ENCODE peak calls at places on chromosomes 12 and 14, in nine cellular contexts. K is cardiac muscle cell, F is adrenal gland, U is prostate gland, T is left ventricle myocardium inferior, B is lower lobe of right lung, J is psoas muscle, D is suprapubic skin, C is dorsolateral prefrontal cortex. O is an unnamed sample.

GRCh38 chr12:59075968-59076367 is 155.7 kb upstream of the LRIG3 start:
- DNase-seq in K (no peak), F (no peak), U (no peak), T (no peak), B (no peak), J (no peak), D (no peak), C (no peak), O (no peak)

GRCh38 chr14:70415788-70416187 is 1.1 kb downstream of the SYNJ2BP start:
- DNase-seq in K (no peak), F (no peak), U (no peak), T (no peak), B (no peak), J (no peak), D (no peak), C (no peak), O (no peak)

GRCh38 chr12:27970391-27970980 is 2.0 kb downstream of the PTHLH start:
- DNase-seq in K (peak), F (no peak), U (no peak), T (no peak), B (no peak), J (peak), D (no peak), C (no peak), O (no peak)

GRCh38 chr14:96693252-96693820 is 103.8 kb upstream of the VRK1 start:
- DNase-seq in K (no peak), F (no peak), U (no peak), T (no peak), B (no peak), J (no peak), D (no peak), C (no peak), O (no peak)

GRCh38 chr12:115023279-115023678 is 339.3 kb upstream of the TBX3 start:
- DNase-seq in K (peak), F (peak), U (no peak), T (peak), B (no peak), J (no peak), D (no peak), C (no peak), O (no peak)

GRCh38 chr12:57239587-57240068 is 10.1 kb downstream of the SHMT2 start:
- DNase-seq in K (no peak), F (no peak), U (no peak), T (no peak), B (no peak), J (no peak), D (no peak), C (no peak), O (no peak)

GRCh38 chr14:65588426-65589140 is 176.1 kb downstream of the FUT8 start:
- DNase-seq in K (peak), F (no peak), U (no peak), T (no peak), B (no peak), J (no peak), D (no peak), C (no peak), O (no peak)

GRCh38 chr12:63916561-63917476 is 72.3 kb downstream of the SRGAP1 start:
- DNase-seq in K (peak), F (no peak), U (no peak), T (no peak), B (no peak), J (no peak), D (no peak), C (no peak), O (no peak)

GRCh38 chr12:68971404-68971803 is 38.4 kb upstream of the CPM start:
- DNase-seq in K (peak), F (no peak), U (no peak), T (no peak), B (no peak), J (no peak), D (no peak), C (no peak), O (no peak)

GRCh38 chr14:86646688-86647687 is 1117.0 kb downstream of the FLRT2 start:
- DNase-seq in K (peak), F (no peak), U (no peak), T (no peak), B (no peak), J (no peak), D (no peak), C (no peak), O (no peak)

DNA sequence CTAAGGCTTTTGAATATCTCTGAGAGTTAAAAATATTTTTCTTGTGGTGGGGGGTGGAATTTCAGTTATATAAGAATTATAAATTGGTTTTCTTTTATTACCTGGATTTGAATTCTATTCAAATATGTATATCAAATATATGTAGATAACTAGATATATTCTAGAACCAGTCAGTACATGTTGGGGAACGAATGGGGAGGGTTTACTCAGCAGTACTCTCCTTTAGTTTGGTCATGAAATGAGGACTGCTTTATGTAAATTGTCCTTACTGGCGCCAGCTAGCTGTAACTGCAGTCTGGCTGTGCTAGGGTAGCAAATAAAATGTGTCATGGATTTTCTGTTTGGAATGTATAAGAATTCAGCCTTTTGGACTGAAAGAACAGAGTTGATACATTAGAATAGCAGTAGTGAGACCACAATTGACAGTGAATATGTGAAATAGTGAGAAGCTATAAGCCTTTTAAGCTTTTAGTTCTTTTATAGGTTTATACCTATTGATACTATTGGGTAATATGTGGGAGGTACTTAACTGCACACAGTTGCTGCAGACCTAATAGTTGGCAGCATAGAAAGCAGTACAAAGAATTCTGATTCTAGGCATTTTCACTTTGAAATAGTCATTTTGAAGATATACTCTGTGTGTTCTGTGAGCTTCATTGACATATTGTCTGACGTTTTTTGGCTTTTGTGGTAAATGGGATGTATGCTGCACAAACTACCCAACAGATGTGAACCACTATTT is 29.0 kb downstream of the ATF7IP start:
- DNase-seq in K (peak), F (peak), U (peak), T (no peak), B (no peak), J (no peak), D (no peak), C (no peak), O (no peak)
- TF ChIP-seq CTCF in K (peak), F (no peak), U (no peak), T (peak), B (no peak), J (no peak), D (no peak), C (peak), O (no peak)

GRCh38 chr14:98984027-98984718 is 287.8 kb downstream of the BCL11B start:
- DNase-seq in K (no peak), F (no peak), U (no peak), T (no peak), B (no peak), J (no peak), D (no peak), C (no peak), O (peak)
- H3K4me3 ChIP-seq in K (no peak), F (no peak), U (no peak), T (no peak), B (no peak), J (no peak), D (no peak), C (no peak), O (no peak)

DNA sequence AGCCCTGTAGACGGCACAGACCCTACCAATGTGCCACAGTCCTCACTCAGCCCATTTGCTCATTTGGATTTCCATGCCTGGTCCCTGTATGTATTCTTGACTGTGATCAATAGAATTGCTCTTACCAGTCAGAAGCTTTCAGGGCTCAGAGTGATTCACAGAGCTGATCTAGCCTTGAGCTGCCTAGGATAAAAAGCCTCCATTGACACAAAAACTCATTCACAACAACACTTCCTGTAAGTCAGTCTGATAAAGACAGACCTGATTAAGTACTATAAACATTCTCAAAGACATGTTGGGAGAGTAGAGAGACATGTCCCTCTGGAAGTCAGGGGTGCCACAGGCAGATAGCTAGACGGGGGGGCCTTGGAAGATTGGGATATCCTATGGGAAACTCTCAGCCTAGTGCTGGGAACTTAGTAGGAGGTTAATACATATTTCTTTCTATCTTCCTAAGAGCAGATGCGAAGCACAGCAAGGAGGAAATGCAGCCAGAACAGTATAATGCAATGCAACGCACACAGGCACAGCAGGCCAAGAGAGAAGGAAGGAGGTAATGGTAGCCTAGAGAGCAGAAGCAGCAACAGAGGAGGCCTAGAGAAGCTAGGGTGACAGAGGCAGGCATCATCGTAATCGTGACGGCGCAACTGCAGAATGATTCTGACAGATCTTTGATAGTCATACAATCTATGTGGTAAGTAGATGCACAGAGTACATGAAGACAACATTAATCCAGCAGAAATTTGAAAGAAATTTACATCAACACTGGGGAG is 1.9 kb upstream of the PELI2 start:
- DNase-seq in K (no peak), F (no peak), U (no peak), T (no peak), B (no peak), J (no peak), D (no peak), C (no peak), O (no peak)
- H3K27ac ChIP-seq in K (no peak), F (no peak), U (no peak), T (peak), B (no peak), J (no peak), D (no peak), C (no peak), O (peak)

DNA sequence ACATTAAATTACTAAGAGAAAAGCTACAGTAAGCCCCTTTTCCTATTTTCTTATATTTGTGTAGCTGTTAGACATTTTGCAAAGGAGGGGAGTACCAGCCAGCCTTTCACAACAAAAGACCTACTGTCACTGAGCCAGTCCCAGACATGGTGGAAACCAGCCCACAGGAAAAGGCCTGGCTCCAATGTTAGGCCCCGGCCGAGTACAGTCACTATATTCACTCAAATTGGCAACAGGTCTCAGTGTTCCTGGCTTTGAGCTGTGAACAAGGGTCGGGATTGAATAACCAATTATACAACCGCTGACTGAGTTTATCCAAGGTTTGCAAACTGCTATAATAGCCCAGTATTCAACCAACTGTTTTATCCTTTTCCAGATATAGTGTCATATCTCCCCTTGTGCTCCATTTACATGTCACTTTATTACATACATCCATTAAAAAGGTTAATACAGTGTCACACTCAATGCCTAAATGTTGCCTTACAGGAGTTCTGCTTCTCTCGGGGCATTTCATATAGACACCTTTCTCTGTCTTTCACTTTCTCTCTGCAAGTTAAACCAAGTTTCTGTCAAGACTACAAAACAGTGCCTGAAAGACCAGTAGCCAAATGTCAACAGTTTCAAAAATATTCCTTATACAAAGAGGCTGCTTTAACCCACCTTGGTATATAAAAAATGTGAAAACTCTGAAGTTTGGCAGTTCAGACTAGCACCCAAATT is 178.1 kb downstream of the SOX5 start:
- DNase-seq in K (peak), F (no peak), U (no peak), T (peak), B (no peak), J (peak), D (no peak), C (peak), O (peak)
- TF ChIP-seq CTCF in K (no peak), F (no peak), U (no peak), T (no peak), B (no peak), J (no peak), D (no peak), C (no peak), O (no peak)

DNA sequence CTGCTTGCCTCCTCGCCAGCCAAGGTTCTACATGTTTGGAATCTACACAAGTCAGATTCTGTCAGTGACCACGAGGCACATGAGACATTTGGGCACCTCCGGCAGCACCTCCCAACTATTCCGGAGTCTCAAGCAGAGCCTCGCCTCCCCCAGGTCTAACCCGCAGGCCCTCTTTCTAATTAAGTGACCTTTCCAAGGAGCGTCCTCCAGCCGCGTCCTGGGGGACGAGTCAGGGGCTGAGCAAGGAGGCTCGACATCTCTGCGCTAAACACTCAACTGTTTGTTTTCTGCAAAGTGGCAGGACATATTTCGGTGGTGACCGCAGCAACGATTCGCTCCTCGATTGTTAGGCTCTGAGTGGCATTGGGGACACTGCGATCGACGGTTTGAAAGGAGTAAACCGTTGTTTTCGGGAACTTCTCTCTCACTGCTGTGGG is 731 bp downstream of the ARMH4 start:
- DNase-seq in K (peak), F (no peak), U (no peak), T (no peak), B (no peak), J (no peak), D (no peak), C (peak), O (no peak)
- H3K4me3 ChIP-seq in K (peak), F (peak), U (peak), T (peak), B (peak), J (peak), D (peak), C (peak), O (peak)

DNA sequence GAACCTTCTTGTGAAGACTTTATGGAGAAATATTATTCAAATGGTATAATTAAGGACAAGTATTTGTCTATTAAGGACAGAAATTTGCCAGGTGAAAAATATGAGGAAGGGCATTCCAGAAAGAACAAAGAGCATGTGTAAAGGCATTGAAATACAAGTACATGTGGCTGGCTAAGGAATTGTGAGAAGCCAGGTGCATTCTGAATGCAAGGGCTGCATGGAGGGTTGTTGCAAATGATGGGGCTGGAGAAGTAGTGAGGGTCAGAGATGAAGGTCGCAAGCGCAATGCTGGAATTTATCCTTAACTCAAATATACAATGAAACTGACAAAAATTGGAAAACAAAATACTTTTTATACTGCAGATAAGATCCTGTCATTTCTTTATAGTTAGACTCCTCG is 437.7 kb downstream of the ADAMTS20 start:
- DNase-seq in K (no peak), F (no peak), U (no peak), T (no peak), B (no peak), J (no peak), D (no peak), C (no peak), O (no peak)
- H3K27ac ChIP-seq in K (no peak), F (no peak), U (no peak), T (no peak), B (no peak), J (no peak), D (no peak), C (no peak), O (no peak)

O was measured in coronary artery.